ENCODE peak calls at places on chromosomes 6 and 20, in four cellular contexts. One of them, this sample, is unnamed.

GRCh38 chr6:72746276-72746675 is 124.4 kb downstream of the KCNQ5 start:
- DNase-seq in effector memory CD4-positive, alpha-beta T cell: no peak
- DNase-seq in AG20443: no peak
- DNase-seq in hippocampal formation: no peak
- DNase-seq in this sample: no peak

GRCh38 chr6:112879920-112880413 is 532.8 kb downstream of the RFPL4B start:
- DNase-seq in effector memory CD4-positive, alpha-beta T cell: peak; percentile 3
- DNase-seq in AG20443: no peak
- DNase-seq in hippocampal formation: no peak
- DNase-seq in this sample: no peak

GRCh38 chr20:63915471-63915870 is 20.5 kb downstream of the DNAJC5 start:
- DNase-seq in effector memory CD4-positive, alpha-beta T cell: no peak
- DNase-seq in AG20443: no peak
- DNase-seq in hippocampal formation: peak; percentile 14
- DNase-seq in this sample: no peak

GRCh38 chr6:150464966-150465365 is 96.2 kb downstream of the IYD start:
- DNase-seq in effector memory CD4-positive, alpha-beta T cell: no peak
- DNase-seq in AG20443: no peak
- DNase-seq in hippocampal formation: no peak
- DNase-seq in this sample: no peak

GRCh38 chr20:33277471-33278441 is 5.3 kb upstream of the BPIFB1 start:
- DNase-seq in effector memory CD4-positive, alpha-beta T cell: no peak
- DNase-seq in AG20443: no peak
- DNase-seq in hippocampal formation: no peak
- DNase-seq in this sample: no peak

GRCh38 chr6:18148304-18149025 is 6.4 kb downstream of the TPMT start:
- DNase-seq in effector memory CD4-positive, alpha-beta T cell: no peak
- DNase-seq in AG20443: peak; percentile 83
- DNase-seq in hippocampal formation: no peak
- DNase-seq in this sample: peak; percentile 61

GRCh38 chr6:33905081-33905609 is 101.3 kb upstream of the MLN start:
- DNase-seq in effector memory CD4-positive, alpha-beta T cell: peak; percentile 44
- DNase-seq in AG20443: no peak
- DNase-seq in hippocampal formation: no peak
- DNase-seq in this sample: no peak

GRCh38 chr6:36724514-36725385 is 27.1 kb downstream of the RAB44 start:
- DNase-seq in effector memory CD4-positive, alpha-beta T cell: peak; percentile 15
- DNase-seq in AG20443: peak; percentile 84
- DNase-seq in hippocampal formation: peak; percentile 13
- DNase-seq in this sample: peak; percentile 84

GRCh38 chr6:133817460-133818047 is 71.4 kb upstream of the TCF21 start:
- DNase-seq in effector memory CD4-positive, alpha-beta T cell: no peak
- DNase-seq in AG20443: no peak
- DNase-seq in hippocampal formation: no peak
- DNase-seq in this sample: no peak

GRCh38 chr6:84546427-84546914 is 217.9 kb downstream of the TBX18 start:
- DNase-seq in effector memory CD4-positive, alpha-beta T cell: no peak
- DNase-seq in AG20443: peak; percentile 82
- DNase-seq in hippocampal formation: no peak
- DNase-seq in this sample: no peak

GRCh38 chr6:157667211-157668033 is 155.6 kb upstream of the SNX9 start:
- DNase-seq in effector memory CD4-positive, alpha-beta T cell: peak; percentile 4
- DNase-seq in AG20443: peak; percentile 78
- DNase-seq in hippocampal formation: peak; percentile 73
- DNase-seq in this sample: peak; percentile 78

GRCh38 chr6:158474961-158475343 is 84.9 kb upstream of the TMEM181 start:
- DNase-seq in effector memory CD4-positive, alpha-beta T cell: no peak
- DNase-seq in AG20443: peak; percentile 33
- DNase-seq in hippocampal formation: no peak
- DNase-seq in this sample: no peak

GRCh38 chr6:18444176-18444575 is 57.0 kb downstream of the RNF144B start:
- DNase-seq in effector memory CD4-positive, alpha-beta T cell: no peak
- DNase-seq in AG20443: peak; percentile 25
- DNase-seq in hippocampal formation: no peak
- DNase-seq in this sample: no peak

GRCh38 chr20:38623061-38623460 is 21.5 kb downstream of the ARHGAP40 start:
- DNase-seq in effector memory CD4-positive, alpha-beta T cell: no peak
- DNase-seq in AG20443: no peak
- DNase-seq in hippocampal formation: no peak
- DNase-seq in this sample: no peak

GRCh38 chr20:17555106-17555505 is 14.8 kb upstream of the DSTN start:
- DNase-seq in effector memory CD4-positive, alpha-beta T cell: no peak
- DNase-seq in AG20443: no peak
- DNase-seq in hippocampal formation: no peak
- DNase-seq in this sample: no peak

GRCh38 chr20:31542963-31543362 is 28.7 kb downstream of the HM13 start:
- DNase-seq in effector memory CD4-positive, alpha-beta T cell: no peak
- DNase-seq in AG20443: no peak
- DNase-seq in hippocampal formation: no peak
- DNase-seq in this sample: no peak

GRCh38 chr20:35274172-35275092 is 3.5 kb downstream of the MMP24OS start:
- DNase-seq in effector memory CD4-positive, alpha-beta T cell: no peak
- DNase-seq in AG20443: no peak
- DNase-seq in hippocampal formation: no peak
- DNase-seq in this sample: no peak

This sample was measured in AG08396.